ENCODE peak calls at places on chromosomes 13 and 19, in seven cellular contexts. C is fibroblast of lung, O is cardiac muscle cell, W is mesendoderm, P is choroid plexus epithelial cell, A is IMR-90, Y is endodermal cell. Q is an unnamed sample.

GRCh38 chr19:3844596-3844995 is 24.2 kb downstream of the ZFR2 start:
- DNase-seq in A (peak; percentile 8), C (no peak), W (no peak), Y (no peak), P (peak; percentile 78), O (no peak), Q (no peak)

GRCh38 chr19:29040291-29040690 is 172.7 kb downstream of the UQCRFS1 start:
- DNase-seq in W (no peak), C (no peak), A (no peak), O (no peak), Y (no peak), P (no peak), Q (no peak)

GRCh38 chr19:51020988-51021651 is 1.6 kb upstream of the KLK10 start:
- DNase-seq in O (peak; percentile 74), P (peak; percentile 75), Y (peak; percentile 76), W (peak; percentile 57), A (peak; percentile 51), C (peak; percentile 56), Q (no peak)

GRCh38 chr19:30931307-30931706 is 417.9 kb downstream of the TSHZ3 start:
- DNase-seq in P (no peak), O (no peak), Y (no peak), C (no peak), A (no peak), W (no peak), Q (no peak)

GRCh38 chr13:38042771-38043170 is 173.2 kb upstream of the TRPC4 start:
- DNase-seq in A (peak; percentile 26), P (peak; percentile 32), C (no peak), Y (no peak), W (no peak), O (peak; percentile 25), Q (no peak)

GRCh38 chr13:113742000-113742441 is 17.0 kb upstream of the TMEM255B start:
- DNase-seq in W (peak; percentile 50), C (peak; percentile 78), P (peak; percentile 56), Y (peak; percentile 80), O (peak; percentile 50), A (peak; percentile 50), Q (no peak)

GRCh38 chr19:42619271-42619670 is 24.5 kb upstream of the CEACAM8 start:
- DNase-seq in P (no peak), C (no peak), A (no peak), W (no peak), Y (no peak), O (no peak), Q (no peak)

GRCh38 chr13:36718686-36719085 is 44.9 kb downstream of the SERTM1 start:
- DNase-seq in O (peak; percentile 64), C (no peak), Y (no peak), A (no peak), W (no peak), P (no peak), Q (no peak)

GRCh38 chr13:75675421-75675820 is 39.3 kb downstream of the LMO7 start:
- DNase-seq in C (peak; percentile 28), P (peak; percentile 63), O (no peak), W (no peak), A (peak; percentile 31), Y (no peak), Q (no peak)

GRCh38 chr13:97125051-97125809 is 96.9 kb upstream of the MBNL2 start:
- DNase-seq in O (peak; percentile 75), P (peak; percentile 91), C (peak; percentile 87), A (peak; percentile 74), W (peak; percentile 60), Y (no peak), Q (no peak)

GRCh38 chr19:50311723-50312635 is 17.2 kb downstream of the KCNC3 start:
- DNase-seq in W (peak; percentile 78), O (peak; percentile 38), A (no peak), P (no peak), Y (peak; percentile 92), C (no peak), Q (no peak)

GRCh38 chr19:28396259-28396940 is 816.6 kb downstream of the UQCRFS1 start:
- DNase-seq in O (no peak), A (no peak), P (no peak), Y (no peak), C (no peak), W (peak; percentile 68), Q (no peak)

GRCh38 chr19:35037716-35038622 is 3.6 kb upstream of the HPN start:
- DNase-seq in A (no peak), Y (no peak), W (no peak), P (no peak), O (peak; percentile 67), C (no peak), Q (no peak)

GRCh38 chr13:47433461-47434005 is 536.7 kb upstream of the HTR2A start:
- DNase-seq in Y (no peak), C (peak; percentile 12), A (peak; percentile 65), O (no peak), P (peak; percentile 35), W (no peak), Q (no peak)

GRCh38 chr19:36489920-36490415 is 607 bp upstream of the ZNF566 start:
- DNase-seq in Y (peak; percentile 95), P (peak; percentile 97), W (peak; percentile 99), A (peak; percentile 95), O (peak; percentile 97), C (peak; percentile 96), Q (peak; percentile 78)

GRCh38 chr19:38142176-38143035 is 81.6 kb downstream of the DPF1 start:
- DNase-seq in A (peak; percentile 28), W (peak; percentile 86), C (peak; percentile 59), O (peak; percentile 66), Y (peak; percentile 94), P (peak; percentile 78), Q (peak; percentile 64)

DNA sequence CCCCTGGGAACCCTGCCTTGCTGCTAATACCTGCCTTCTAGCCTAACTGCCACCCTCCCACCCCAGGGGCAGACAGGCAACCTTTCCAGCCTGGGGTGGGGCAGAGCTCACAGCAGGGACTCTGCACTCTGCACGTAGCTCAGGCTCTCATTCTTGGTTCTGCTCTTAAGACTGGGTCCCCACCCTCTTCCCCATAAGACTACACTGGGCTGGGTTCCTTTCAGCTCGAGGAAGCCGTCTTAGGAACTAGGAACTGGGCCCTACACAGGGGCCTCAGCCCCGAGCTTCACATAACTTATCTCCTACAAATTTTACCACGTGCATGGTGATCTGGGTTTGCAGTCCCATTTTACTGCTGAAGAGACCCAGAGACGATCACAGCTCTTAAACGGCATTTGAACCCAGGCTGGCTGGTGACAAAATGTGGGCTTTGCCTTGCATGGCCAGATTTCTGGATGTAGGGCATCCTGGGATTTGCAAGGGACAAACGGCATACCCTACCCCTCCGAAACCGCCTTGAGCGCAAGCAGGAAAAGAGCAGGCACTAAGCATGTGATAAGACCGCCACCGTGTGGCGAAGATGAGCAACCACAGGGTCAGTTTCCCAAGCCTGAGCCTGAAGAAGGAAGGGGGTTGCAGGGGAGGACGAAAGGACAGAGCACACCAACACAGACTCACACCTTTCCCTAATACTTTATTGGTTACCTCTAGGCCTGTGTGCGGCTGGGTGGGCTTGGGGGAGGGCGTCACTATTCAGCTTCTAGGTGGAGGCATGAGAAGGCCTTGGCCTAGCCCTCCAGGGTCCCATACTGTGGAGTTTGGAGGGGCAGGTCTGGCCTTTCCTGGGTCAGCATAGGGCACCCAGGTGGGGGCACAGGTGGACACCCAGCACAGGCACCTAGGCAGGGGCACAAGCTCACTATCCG is 5.1 kb downstream of the JUNB start:
- DNase-seq in O (peak; percentile 86), C (peak; percentile 82), Y (peak; percentile 94), P (peak; percentile 87), A (peak; percentile 81), W (peak; percentile 94), Q (peak; percentile 66)
- H3K4me3 ChIP-seq in O (no peak overlapping the region), C (no peak overlapping the region), Y (no peak overlapping the region), P (peak overlapping the region; percentile 20), A (no peak overlapping the region), W (no peak overlapping the region), Q (no peak overlapping the region)

DNA sequence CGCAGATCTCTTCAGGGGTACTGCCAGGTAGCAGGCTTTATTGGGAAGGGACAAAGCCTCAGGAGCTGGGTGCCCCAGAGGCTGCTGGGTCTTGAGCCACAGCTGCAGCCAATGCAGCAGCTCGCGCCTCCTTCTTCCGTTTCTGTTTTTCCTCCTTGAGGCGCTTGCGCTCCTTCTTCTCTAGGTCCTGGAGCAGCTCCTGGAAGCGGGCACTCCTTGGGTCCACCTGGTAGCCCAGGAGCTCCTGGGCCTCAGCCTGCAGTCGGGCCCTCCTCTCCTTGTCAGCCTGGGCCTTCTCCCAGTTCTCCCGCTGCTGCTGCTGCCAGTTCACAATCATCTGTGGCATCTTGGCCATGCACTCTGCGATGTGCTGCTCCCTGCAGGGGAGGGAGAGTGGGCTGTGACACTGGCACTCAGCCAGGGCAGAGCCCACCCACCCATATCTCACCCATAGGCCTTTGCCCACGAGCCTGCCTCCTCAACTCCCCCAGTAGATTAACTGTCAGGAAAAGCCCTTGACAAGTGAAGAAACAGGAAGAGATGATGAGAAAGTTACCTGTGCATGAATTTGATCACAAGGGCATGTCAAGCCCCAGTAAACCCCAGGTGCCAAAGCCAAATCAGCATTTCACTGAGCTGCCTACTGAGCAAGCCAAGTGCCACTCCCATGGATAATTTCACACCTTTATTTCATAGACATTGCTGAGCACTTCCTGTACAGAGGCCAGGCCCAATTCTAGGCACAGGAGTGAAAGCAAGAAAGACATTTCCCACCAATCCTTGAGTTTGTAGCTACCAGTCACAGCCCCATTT is 2.7 kb downstream of the GADD45GIP1 start:
- DNase-seq in A (no peak), O (no peak), W (no peak), P (no peak), C (no peak), Y (no peak), Q (no peak)
- H3K4me3 ChIP-seq in A (no peak overlapping the region), O (no peak overlapping the region), W (no peak overlapping the region), P (no peak overlapping the region), C (no peak overlapping the region), Y (no peak overlapping the region), Q (no peak overlapping the region)

DNA sequence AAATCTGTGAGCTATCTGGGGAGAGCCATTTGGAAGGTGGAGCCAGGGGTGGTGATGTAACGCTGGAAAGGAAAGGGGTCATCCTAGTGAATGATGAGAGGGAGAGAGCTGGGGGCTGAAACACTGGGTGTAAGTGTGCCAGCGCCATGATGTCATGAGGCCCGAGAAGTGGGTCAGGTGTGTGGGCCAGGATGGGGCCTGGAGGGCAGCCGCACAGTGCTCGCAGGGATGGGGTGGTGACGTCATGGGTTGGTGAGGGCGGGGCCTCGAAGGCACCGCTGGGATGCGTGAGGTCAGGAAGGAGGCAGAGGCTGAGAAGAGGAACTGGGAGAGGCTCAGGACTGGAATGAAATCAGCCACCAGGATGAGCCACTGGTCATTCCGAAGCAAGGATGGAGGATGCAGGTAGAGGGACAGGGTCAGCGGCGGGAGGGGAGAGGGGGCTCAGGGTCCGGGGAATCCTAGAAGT is 4.4 kb downstream of the CCDC61 start:
- DNase-seq in C (peak; percentile 36), P (peak; percentile 14), A (peak; percentile 43), Y (peak; percentile 84), W (peak; percentile 83), O (peak; percentile 42), Q (no peak)
- H3K4me3 ChIP-seq in C (no peak overlapping the region), P (no peak overlapping the region), A (no peak overlapping the region), Y (peak overlapping the region; percentile 76), W (no peak overlapping the region), O (no peak overlapping the region), Q (no peak overlapping the region)

DNA sequence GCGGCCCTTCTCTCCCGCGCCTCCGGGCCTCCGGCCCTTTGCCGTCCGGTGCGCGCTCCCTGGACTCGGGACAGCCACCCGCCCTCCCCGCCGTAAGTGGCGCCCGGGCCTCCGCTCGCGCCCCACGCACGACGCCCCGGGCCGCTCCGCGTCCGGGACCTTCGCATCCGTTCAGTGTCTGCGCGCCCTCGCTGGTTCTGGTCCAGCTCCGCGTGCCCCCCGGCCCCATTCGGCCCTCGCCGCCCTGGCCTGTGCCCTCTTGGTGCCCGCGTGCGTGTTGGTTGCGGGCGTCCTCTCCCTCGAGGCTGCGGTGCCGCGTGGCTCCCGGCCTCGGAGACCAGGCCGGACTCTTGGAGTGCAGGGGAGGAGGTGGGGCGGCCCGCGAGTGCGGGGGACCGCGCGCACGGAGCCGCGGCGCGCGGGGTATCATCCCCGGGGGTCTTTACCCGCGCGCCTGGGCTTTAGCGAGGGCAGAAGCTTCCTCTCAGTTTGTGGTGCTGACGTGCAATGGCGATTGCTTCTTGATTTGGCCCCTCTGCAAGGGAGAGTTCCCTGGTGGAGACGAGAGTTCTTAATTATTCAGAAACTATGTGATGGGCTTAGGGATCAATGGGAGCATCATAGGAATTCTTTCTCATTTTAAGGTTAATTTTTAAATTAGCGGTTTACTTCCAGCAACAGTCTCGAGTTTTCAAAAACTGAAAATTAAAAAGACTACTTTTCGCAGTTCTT is 757 bp downstream of the WASF3 start:
- DNase-seq in P (peak; percentile 23), C (peak; percentile 19), Y (peak; percentile 68), A (peak; percentile 13), W (peak; percentile 44), O (peak; percentile 22), Q (no peak)
- H3K4me3 ChIP-seq in P (peak overlapping the region; percentile 75), C (peak overlapping the region; percentile 53), Y (peak overlapping the region; percentile 77), A (peak overlapping the region; percentile 83), W (peak overlapping the region; percentile 67), O (peak overlapping the region; percentile 98), Q (peak overlapping the region; percentile 75)